ENCODE peak calls at places on chromosomes 11 and 22, in four cellular contexts. One of them, this sample, is unnamed.

GRCh38 chr11:118241191-118242098 is 10.7 kb downstream of the MPZL3 start:
- DNase-seq in K562: peak
- DNase-seq in GM12878: no peak
- DNase-seq in IMR-90: no peak
- DNase-seq in this sample: peak

GRCh38 chr22:27299181-27300085 is 502.1 kb downstream of the MN1 start:
- DNase-seq in IMR-90: no peak
- DNase-seq in K562: peak
- DNase-seq in GM12878: no peak
- DNase-seq in this sample: peak

GRCh38 chr11:14445542-14446530 is 53.8 kb downstream of the COPB1 start:
- DNase-seq in IMR-90: peak
- DNase-seq in GM12878: no peak
- DNase-seq in K562: no peak
- DNase-seq in this sample: peak

GRCh38 chr11:45289369-45289768 is 3.2 kb upstream of the SYT13 start:
- DNase-seq in K562: no peak
- DNase-seq in GM12878: no peak
- DNase-seq in IMR-90: peak
- DNase-seq in this sample: no peak

GRCh38 chr22:29310863-29311339 is 4.5 kb downstream of the GAS2L1 start:
- DNase-seq in GM12878: no peak
- DNase-seq in K562: peak
- DNase-seq in IMR-90: peak
- DNase-seq in this sample: peak

GRCh38 chr11:116371146-116371545 is 401.6 kb downstream of the BUD13 start:
- DNase-seq in K562: no peak
- DNase-seq in GM12878: no peak
- DNase-seq in IMR-90: no peak
- DNase-seq in this sample: no peak

GRCh38 chr11:72786305-72787261 is 7.3 kb downstream of the STARD10 start:
- DNase-seq in GM12878: no peak
- DNase-seq in IMR-90: no peak
- DNase-seq in K562: no peak
- DNase-seq in this sample: no peak

GRCh38 chr11:109221190-109221589 is 200.8 kb upstream of the C11orf87 start:
- DNase-seq in K562: no peak
- DNase-seq in GM12878: no peak
- DNase-seq in IMR-90: no peak
- DNase-seq in this sample: no peak

GRCh38 chr22:30424471-30425326 is 869 bp upstream of the MTFP1 start:
- DNase-seq in GM12878: no peak
- DNase-seq in K562: peak
- DNase-seq in IMR-90: peak
- DNase-seq in this sample: no peak

GRCh38 chr11:57316017-57316416 is 8.7 kb downstream of the TNKS1BP1 start:
- DNase-seq in GM12878: no peak
- DNase-seq in K562: peak
- DNase-seq in IMR-90: no peak
- DNase-seq in this sample: no peak

DNA sequence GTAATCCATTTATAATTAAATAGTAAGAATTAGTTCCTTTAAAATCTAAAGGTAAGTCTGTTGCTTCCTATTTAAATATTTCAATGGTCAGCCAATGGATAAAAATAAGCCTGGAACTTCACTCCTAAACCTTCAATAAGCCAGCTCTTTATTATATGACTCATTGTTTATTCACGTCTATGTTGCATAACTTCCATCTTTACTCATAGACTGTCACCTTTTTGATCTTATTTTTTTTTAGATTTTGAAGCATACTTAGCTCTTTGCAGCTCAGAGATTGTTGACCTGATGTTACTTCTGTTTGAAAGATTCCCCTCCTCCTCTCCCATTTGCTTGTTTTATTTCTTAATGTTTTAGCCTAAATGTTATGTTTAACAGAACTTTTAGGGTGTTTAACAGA is 1571.2 kb upstream of the RAG2 start:
- DNase-seq in IMR-90: peak
- DNase-seq in K562: no peak
- DNase-seq in GM12878: no peak
- DNase-seq in this sample: peak
- H3K4me2 ChIP-seq in IMR-90: no peak
- H3K4me2 ChIP-seq in K562: no peak
- H3K4me2 ChIP-seq in GM12878: no peak
- H3K4me2 ChIP-seq in this sample: no peak

GRCh38 chr11:536841-537621 is at the start of gene LRRC56:
- DNase-seq in GM12878: peak
- DNase-seq in IMR-90: peak
- DNase-seq in K562: peak
- DNase-seq in this sample: peak
- H3K4me3 ChIP-seq in GM12878: peak
- H3K4me3 ChIP-seq in IMR-90: peak
- H3K4me3 ChIP-seq in K562: peak
- H3K4me3 ChIP-seq in this sample: peak

GRCh38 chr11:6203327-6203726 is 2.0 kb upstream of the C11orf42 start:
- DNase-seq in IMR-90: no peak
- DNase-seq in GM12878: peak
- DNase-seq in K562: no peak
- DNase-seq in this sample: no peak

GRCh38 chr11:6205366-6205765 is at the start of gene C11orf42:
- DNase-seq in GM12878: no peak
- DNase-seq in IMR-90: no peak
- DNase-seq in K562: no peak
- DNase-seq in this sample: no peak

GRCh38 chr11:6206456-6207180 is 1.3 kb downstream of the C11orf42 start:
- DNase-seq in GM12878: no peak
- DNase-seq in IMR-90: no peak
- DNase-seq in K562: no peak
- DNase-seq in this sample: no peak

GRCh38 chr11:6202036-6202435 is 3.0 kb downstream of the OR52W1 start:
- DNase-seq in GM12878: no peak
- DNase-seq in K562: no peak
- DNase-seq in IMR-90: peak
- DNase-seq in this sample: no peak

GRCh38 chr11:6204708-6205107 is 649 bp upstream of the C11orf42 start:
- DNase-seq in GM12878: no peak
- DNase-seq in IMR-90: no peak
- DNase-seq in K562: no peak
- DNase-seq in this sample: no peak
- TF ChIP-seq FOS in GM12878: no peak
- TF ChIP-seq FOS in IMR-90: no peak
- TF ChIP-seq FOS in K562: no peak
- TF ChIP-seq FOS in this sample: no peak

GRCh38 chr11:1759851-1760220 is 3.9 kb downstream of the CTSD start:
- DNase-seq in K562: no peak
- DNase-seq in IMR-90: no peak
- DNase-seq in GM12878: no peak
- DNase-seq in this sample: no peak
- H3K4me2 ChIP-seq in K562: no peak
- H3K4me2 ChIP-seq in IMR-90: no peak
- H3K4me2 ChIP-seq in GM12878: no peak
- H3K4me2 ChIP-seq in this sample: no peak

DNA sequence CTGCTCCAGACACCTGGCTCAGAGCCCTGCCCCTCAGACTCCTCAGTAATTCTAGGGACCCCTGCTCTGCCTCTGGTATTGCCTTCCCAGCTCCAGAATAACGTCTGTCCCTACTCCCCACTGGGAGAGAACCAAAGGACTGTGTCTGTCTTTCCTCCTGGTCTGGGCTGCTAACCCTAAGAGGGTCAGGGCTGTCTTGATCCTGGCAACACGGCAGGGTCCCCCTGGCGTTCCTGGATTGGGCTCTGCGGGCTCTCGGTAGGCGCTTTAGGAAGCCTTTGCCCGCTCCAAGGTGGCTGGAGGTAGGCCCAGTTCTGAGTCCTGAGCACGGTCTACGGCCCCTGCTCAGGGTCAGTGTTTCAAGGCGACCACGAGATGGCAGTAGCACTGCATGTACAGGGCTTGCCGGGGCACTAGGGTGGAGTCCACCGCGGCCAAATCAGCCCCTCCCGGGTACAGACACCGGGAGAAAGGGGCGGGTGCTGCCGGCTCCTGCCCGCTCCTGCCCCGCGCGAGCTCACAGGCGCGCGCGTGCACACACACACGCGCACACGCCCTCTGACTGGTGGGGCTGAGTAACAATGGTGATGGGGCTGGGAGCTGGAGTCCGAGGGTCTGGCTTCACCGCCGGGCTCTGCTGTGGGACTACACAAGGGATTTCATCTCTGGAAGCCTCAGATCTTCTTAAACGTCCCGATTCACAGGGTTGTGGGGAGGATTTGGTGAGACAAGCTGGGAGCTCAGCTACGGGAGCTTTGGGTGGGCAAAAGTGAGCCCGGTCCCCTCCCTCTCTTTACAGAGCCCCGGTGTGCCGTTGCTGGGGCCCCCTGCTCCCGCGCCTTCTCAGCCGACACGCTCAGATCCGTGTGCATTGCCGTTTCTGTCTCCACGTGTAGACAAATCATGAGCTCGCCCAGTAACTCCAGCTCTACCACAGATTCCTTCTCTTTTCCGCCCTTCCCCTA is 30.1 kb upstream of the HMOX1 start:
- DNase-seq in IMR-90: peak
- DNase-seq in GM12878: peak
- DNase-seq in K562: peak
- DNase-seq in this sample: peak
- H3K4me3 ChIP-seq in IMR-90: peak
- H3K4me3 ChIP-seq in GM12878: peak
- H3K4me3 ChIP-seq in K562: peak
- H3K4me3 ChIP-seq in this sample: peak

GRCh38 chr22:35230417-35230816 is 26.9 kb upstream of the HMGXB4 start:
- DNase-seq in IMR-90: no peak
- DNase-seq in GM12878: no peak
- DNase-seq in K562: no peak
- DNase-seq in this sample: no peak

GRCh38 chr22:35231585-35232084 is 25.7 kb upstream of the HMGXB4 start:
- DNase-seq in GM12878: peak
- DNase-seq in IMR-90: peak
- DNase-seq in K562: peak
- DNase-seq in this sample: peak

GRCh38 chr22:35229865-35230264 is 27.4 kb upstream of the HMGXB4 start:
- DNase-seq in GM12878: no peak
- DNase-seq in K562: peak
- DNase-seq in IMR-90: no peak
- DNase-seq in this sample: no peak

GRCh38 chr22:35230839-35231584 is 26.3 kb upstream of the HMGXB4 start:
- DNase-seq in K562: peak
- DNase-seq in GM12878: no peak
- DNase-seq in IMR-90: no peak
- DNase-seq in this sample: no peak

DNA sequence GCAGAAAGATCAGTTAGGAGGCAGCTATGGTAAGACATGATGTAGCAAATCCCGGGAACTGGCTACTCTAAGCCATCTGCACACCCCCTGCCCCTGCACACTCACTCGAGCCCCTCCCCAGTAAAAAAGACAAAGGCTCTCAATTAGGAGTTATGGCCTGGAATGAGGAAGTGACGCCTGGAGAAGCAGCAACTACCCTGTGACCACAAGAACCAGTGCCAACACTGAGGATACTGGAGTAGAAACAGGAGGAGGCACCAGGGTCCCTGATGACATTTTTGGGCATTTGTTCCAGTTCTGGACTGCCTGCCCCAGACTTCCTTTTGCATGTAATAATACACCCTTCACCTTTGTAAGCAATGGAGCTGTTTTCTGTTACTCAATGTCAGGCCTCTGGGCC is 30.0 kb upstream of the HMGXB4 start:
- DNase-seq in K562: no peak
- DNase-seq in IMR-90: no peak
- DNase-seq in GM12878: no peak
- DNase-seq in this sample: no peak
- TF ChIP-seq FOS in K562: no peak
- TF ChIP-seq FOS in IMR-90: no peak
- TF ChIP-seq FOS in GM12878: no peak
- TF ChIP-seq FOS in this sample: no peak